ENCODE peak calls at places on chromosome 10, in nine cellular contexts. C, W, L, D, E, R, M, K and Q are unnamed samples.

GRCh38 chr10:98292976-98293375 is 25.0 kb upstream of the LOXL4 start:
- DNase-seq in R (no peak), E (no peak), C (no peak), D (no peak), K (no peak), L (no peak), M (no peak), W (no peak), Q (no peak)

GRCh38 chr10:49242604-49243003 is 54.4 kb upstream of the TMEM273 start:
- DNase-seq in E (no peak), C (no peak), D (no peak), W (no peak), M (peak), K (no peak), L (no peak), R (no peak), Q (no peak)

GRCh38 chr10:132873395-132873794 is 69.0 kb downstream of the CFAP46 start:
- DNase-seq in W (no peak), R (no peak), K (no peak), L (no peak), M (no peak), D (no peak), C (no peak), E (no peak), Q (peak)

GRCh38 chr10:69703766-69704191 is 73.7 kb downstream of the FAM241B start:
- DNase-seq in R (no peak), D (no peak), W (no peak), E (peak), K (no peak), M (no peak), C (no peak), L (no peak), Q (no peak)

GRCh38 chr10:29590598-29591415 is 44.0 kb downstream of the SVIL start:
- DNase-seq in M (peak), K (peak), D (no peak), W (peak), R (peak), C (peak), L (peak), E (peak), Q (no peak)

GRCh38 chr10:68543004-68543918 is 15.9 kb upstream of the SLC25A16 start:
- DNase-seq in W (no peak), E (peak), K (no peak), D (no peak), C (no peak), L (peak), M (no peak), R (no peak), Q (no peak)

GRCh38 chr10:132691711-132692153 is 94.2 kb downstream of the NKX6-2 start:
- DNase-seq in K (no peak), E (no peak), L (no peak), C (no peak), M (no peak), W (no peak), D (no peak), R (no peak), Q (peak)

GRCh38 chr10:133044502-133044901 is 43.2 kb upstream of the ADGRA1 start:
- DNase-seq in W (no peak), K (no peak), R (no peak), E (no peak), L (no peak), M (no peak), D (no peak), C (no peak), Q (no peak)

GRCh38 chr10:93921338-93921737 is 27.6 kb downstream of the SLC35G1 start:
- DNase-seq in W (no peak), M (no peak), E (no peak), C (peak), K (no peak), L (peak), R (no peak), D (no peak), Q (no peak)

GRCh38 chr10:21020545-21020944 is 123.4 kb upstream of the NEBL start:
- DNase-seq in L (peak), K (peak), D (no peak), M (no peak), C (peak), W (no peak), E (no peak), R (no peak), Q (no peak)

GRCh38 chr10:101993836-101994235 is 62.1 kb downstream of the ARMH3 start:
- DNase-seq in W (no peak), M (no peak), E (no peak), C (no peak), R (no peak), K (no peak), L (no peak), D (no peak), Q (no peak)

GRCh38 chr10:33498354-33498753 is 163.9 kb upstream of the NRP1 start:
- DNase-seq in M (no peak), K (no peak), C (no peak), L (no peak), D (no peak), W (no peak), E (no peak), R (no peak), Q (no peak)